ENCODE peak calls at places on chromosomes 13 and 19, in four cellular contexts. B, Q, J and I are unnamed samples.

GRCh38 chr13:35266412-35266811 is 210.1 kb downstream of the MAB21L1 start:
- DNase-seq in J (no peak), B (no peak), Q (no peak), I (no peak)

GRCh38 chr19:47096721-47097120 is 16.9 kb downstream of the ZC3H4 start:
- DNase-seq in Q (no peak), B (peak; percentile 51), J (no peak), I (no peak)

GRCh38 chr13:97986841-97987240 is 33.4 kb downstream of the IPO5 start:
- DNase-seq in J (no peak), Q (no peak), B (no peak), I (no peak)

GRCh38 chr19:46355234-46355990 is 8.5 kb downstream of the PPP5C start:
- DNase-seq in Q (no peak), J (no peak), B (no peak), I (no peak)

GRCh38 chr19:42048992-42049391 is 21.0 kb downstream of the GRIK5 start:
- DNase-seq in J (no peak), Q (no peak), B (peak; percentile 34), I (no peak)

GRCh38 chr13:77500094-77500493 is 35.4 kb upstream of the SCEL start:
- DNase-seq in B (no peak), J (no peak), Q (no peak), I (no peak)

GRCh38 chr19:1251503-1252220 is 3.3 kb downstream of the MIDN start:
- DNase-seq in Q (no peak), B (peak; percentile 42), J (no peak), I (no peak)

GRCh38 chr13:51211910-51212309 is 10.3 kb upstream of the FAM124A start:
- DNase-seq in J (no peak), Q (no peak), B (no peak), I (no peak)

GRCh38 chr19:43433689-43434088 is 19.0 kb downstream of the TEX101 start:
- DNase-seq in B (no peak), J (no peak), Q (no peak), I (no peak)

GRCh38 chr19:47699360-47699917 is 13.8 kb upstream of the EHD2 start:
- DNase-seq in B (no peak), Q (no peak), J (peak; percentile 75), I (peak; percentile 61)

GRCh38 chr19:14119644-14120496 is 2.3 kb upstream of the PRKACA start:
- DNase-seq in B (no peak), Q (no peak), J (no peak), I (no peak)

GRCh38 chr19:4367781-4368127 is 24.4 kb downstream of the MPND start:
- DNase-seq in J (no peak), Q (no peak), B (no peak), I (no peak)
- H3K27ac ChIP-seq in J (no peak overlapping the region), Q (no peak overlapping the region), B (no peak overlapping the region), I (peak overlapping the region; percentile 6)

DNA sequence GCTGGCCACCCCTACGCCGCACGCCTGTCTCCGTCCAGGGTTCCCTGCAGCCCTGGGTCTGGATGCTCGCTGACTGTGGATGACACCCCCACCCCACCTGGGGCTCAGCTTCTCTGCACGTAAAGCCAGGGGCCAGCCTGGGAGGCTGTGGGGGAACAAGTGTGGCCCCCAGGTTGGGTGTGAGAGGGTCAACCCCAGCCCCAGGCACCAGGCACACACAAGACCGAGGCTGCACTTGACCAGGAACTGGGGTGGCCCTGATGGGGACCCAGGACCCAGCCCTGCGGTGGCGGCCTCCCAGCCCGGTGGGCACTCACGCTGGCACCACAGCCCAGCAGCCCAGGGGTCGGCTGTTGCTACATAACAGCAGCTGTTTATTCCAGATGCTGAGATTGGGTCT is 41.6 kb downstream of the GAS6 start:
- DNase-seq in Q (no peak), J (no peak), B (no peak), I (no peak)
- H3K27ac ChIP-seq in Q (peak overlapping the region; percentile 68), J (no peak overlapping the region), B (no peak overlapping the region), I (peak overlapping the region; percentile 93)

GRCh38 chr13:41053384-41053826 is 7.9 kb upstream of the WBP4 start:
- DNase-seq in Q (no peak), J (no peak), B (no peak), I (peak; percentile 88)

GRCh38 chr13:41056996-41057711 is 4.2 kb upstream of the WBP4 start:
- DNase-seq in Q (no peak), B (no peak), J (no peak), I (no peak)

GRCh38 chr13:41056194-41056593 is 5.1 kb upstream of the WBP4 start:
- DNase-seq in B (no peak), Q (no peak), J (no peak), I (no peak)

GRCh38 chr13:41054212-41054877 is 7.0 kb upstream of the WBP4 start:
- DNase-seq in J (no peak), Q (no peak), B (peak; percentile 49), I (peak; percentile 80)

GRCh38 chr13:41054919-41055619 is 6.2 kb upstream of the WBP4 start:
- DNase-seq in Q (no peak), B (no peak), J (no peak), I (peak; percentile 32)
- H3K27ac ChIP-seq in Q (peak overlapping the region; percentile 5), B (peak overlapping the region; percentile 31), J (no peak overlapping the region), I (peak overlapping the region; percentile 90)

GRCh38 chr13:41456768-41457588 is at the start of gene RGCC:
- DNase-seq in Q (peak; percentile 70), B (peak; percentile 74), J (peak; percentile 58), I (peak; percentile 91)
- H3K27ac ChIP-seq in Q (peak within 1 kb of the TSS; percentile 67), B (peak within 1 kb of the TSS; percentile 64), J (no peak within 1 kb of the TSS), I (peak within 1 kb of the TSS; percentile 34)